ENCODE peak calls at places on chromosomes 11 and 22, in six cellular contexts. V is GM13977, F is anterior cingulate cortex, C is Peyer's patch, L is left cardiac atrium, P is pancreas. M is an unnamed sample.

GRCh38 chr11:2803186-2804057 is 82.2 kb downstream of the CDKN1C start:
- DNase-seq in V (no peak), C (peak; percentile 12), P (peak; percentile 12), L (peak; percentile 12), F (no peak), M (no peak)

GRCh38 chr22:37416806-37417205 is 10.5 kb downstream of the ELFN2 start:
- DNase-seq in P (no peak), V (no peak), L (no peak), F (peak; percentile 51), C (no peak), M (no peak)

GRCh38 chr11:65454311-65454695 is 31.7 kb downstream of the NEAT1 start:
- DNase-seq in F (no peak), L (peak; percentile 23), V (no peak), P (peak; percentile 17), C (no peak), M (no peak)

GRCh38 chr22:48687606-48688005 is 1140.1 kb downstream of the BRD1 start:
- DNase-seq in L (no peak), F (no peak), V (no peak), C (no peak), P (no peak), M (no peak)

GRCh38 chr11:65488273-65489058 is 10.4 kb upstream of the MALAT1 start:
- DNase-seq in F (peak; percentile 44), V (peak; percentile 31), L (peak; percentile 70), P (no peak), C (no peak), M (peak; percentile 37)

GRCh38 chr22:24404561-24405275 is 22.7 kb upstream of the ADORA2A start:
- DNase-seq in F (no peak), L (no peak), P (no peak), V (no peak), C (no peak), M (no peak)

GRCh38 chr11:71988050-71988449 is 10.7 kb upstream of the IL18BP start:
- DNase-seq in P (no peak), C (no peak), V (no peak), L (no peak), F (no peak), M (no peak)

GRCh38 chr22:44906248-44906936 is 103.4 kb downstream of the PHF21B start:
- DNase-seq in P (no peak), F (no peak), C (no peak), L (no peak), V (no peak), M (no peak)

GRCh38 chr22:32413715-32414114 is 1.7 kb upstream of the RTCB start:
- DNase-seq in L (no peak), V (peak; percentile 49), P (no peak), C (no peak), F (no peak), M (peak; percentile 43)

M was measured in GM13976.